ENCODE peak calls at places on chromosomes 5 and 9, in five cellular contexts. C is left ventricle myocardium inferior, U is fibroblast of mammary gland, E is epithelial cell of proximal tubule, X is mesothelial cell of epicardium. G is an unnamed sample.

GRCh38 chr9:80866121-80866520 is 823.2 kb downstream of the TLE1 start:
- DNase-seq in E (no peak), U (peak; percentile 3), X (no peak), C (no peak), G (no peak)

GRCh38 chr5:523658-524441 is 399 bp downstream of the SLC9A3 start:
- DNase-seq in E (no peak), C (no peak), X (no peak), U (no peak), G (no peak)

GRCh38 chr5:142906863-142907671 is 136.9 kb downstream of the ARHGAP26 start:
- DNase-seq in C (peak; percentile 57), E (no peak), X (no peak), U (peak; percentile 90), G (no peak)

GRCh38 chr5:69217154-69217731 is 17.4 kb upstream of the CDK7 start:
- DNase-seq in C (peak; percentile 99), U (no peak), E (no peak), X (peak; percentile 92), G (no peak)

GRCh38 chr5:57176350-57176857 is 2.5 kb downstream of the GPBP1 start:
- DNase-seq in U (peak; percentile 83), E (no peak), X (no peak), C (no peak), G (no peak)

GRCh38 chr5:139651863-139652787 is 4.0 kb downstream of the CXXC5 start:
- DNase-seq in U (peak; percentile 96), X (no peak), C (peak; percentile 84), E (peak; percentile 95), G (peak; percentile 92)

GRCh38 chr9:2465921-2466460 is 155.6 kb upstream of the VLDLR start:
- DNase-seq in C (no peak), X (no peak), U (peak; percentile 49), E (peak; percentile 82), G (no peak)

GRCh38 chr9:121216406-121216805 is 14.7 kb upstream of the RAB14 start:
- DNase-seq in E (no peak), X (no peak), C (no peak), U (no peak), G (no peak)

GRCh38 chr9:4137234-4137633 is 162.6 kb downstream of the GLIS3 start:
- DNase-seq in U (peak; percentile 97), E (peak; percentile 99), C (no peak), X (no peak), G (no peak)

GRCh38 chr5:104540448-104540847 is 977.9 kb upstream of the NUDT12 start:
- DNase-seq in C (no peak), U (peak; percentile 18), X (no peak), E (peak; percentile 26), G (no peak)

GRCh38 chr5:64690417-64691151 is at the start of gene SHISAL2B:
- DNase-seq in X (peak; percentile 20), C (no peak), U (peak; percentile 6), E (no peak), G (no peak)

GRCh38 chr5:62937661-62938558 is 359.3 kb downstream of the LRRC70 start:
- DNase-seq in X (no peak), U (peak; percentile 4), E (peak; percentile 87), C (no peak), G (no peak)

GRCh38 chr5:157998021-157998504 is 139.1 kb upstream of the CLINT1 start:
- DNase-seq in C (no peak), U (peak; percentile 83), E (no peak), X (no peak), G (no peak)

GRCh38 chr9:110089681-110090370 is 118.1 kb downstream of the C9orf152 start:
- DNase-seq in C (no peak), E (no peak), U (no peak), X (no peak), G (no peak)

GRCh38 chr5:176810084-176810597 is at the start of gene UNC5A:
- DNase-seq in E (no peak), C (peak; percentile 24), U (peak; percentile 21), X (peak; percentile 59), G (no peak)

GRCh38 chr5:138455191-138455930 is 9.9 kb upstream of the EGR1 start:
- DNase-seq in C (no peak), X (no peak), U (no peak), E (no peak), G (no peak)

GRCh38 chr5:17248999-17249634 is 31.7 kb downstream of the BASP1 start:
- DNase-seq in X (no peak), C (no peak), U (peak; percentile 98), E (peak; percentile 94), G (no peak)

GRCh38 chr5:125232779-125233230 is 486.4 kb upstream of the ZNF608 start:
- DNase-seq in X (no peak), E (no peak), C (no peak), U (peak; percentile 98), G (no peak)

GRCh38 chr9:76001494-76001893 is 111.0 kb downstream of the PCSK5 start:
- DNase-seq in X (no peak), C (no peak), E (no peak), U (no peak), G (no peak)

GRCh38 chr5:76714771-76715483 is 999 bp upstream of the F2R start:
- DNase-seq in C (peak; percentile 30), X (no peak), E (no peak), U (no peak), G (no peak)

GRCh38 chr5:76715484-76715733 is 517 bp upstream of the F2R start:
- DNase-seq in E (no peak), C (no peak), X (no peak), U (no peak), G (no peak)

GRCh38 chr5:76716456-76717157 is 681 bp downstream of the F2R start:
- DNase-seq in E (no peak), X (peak; percentile 25), U (no peak), C (peak; percentile 29), G (no peak)

GRCh38 chr5:76717222-76718083 is 1.5 kb downstream of the F2R start:
- DNase-seq in C (no peak), U (no peak), X (no peak), E (no peak), G (no peak)

DNA sequence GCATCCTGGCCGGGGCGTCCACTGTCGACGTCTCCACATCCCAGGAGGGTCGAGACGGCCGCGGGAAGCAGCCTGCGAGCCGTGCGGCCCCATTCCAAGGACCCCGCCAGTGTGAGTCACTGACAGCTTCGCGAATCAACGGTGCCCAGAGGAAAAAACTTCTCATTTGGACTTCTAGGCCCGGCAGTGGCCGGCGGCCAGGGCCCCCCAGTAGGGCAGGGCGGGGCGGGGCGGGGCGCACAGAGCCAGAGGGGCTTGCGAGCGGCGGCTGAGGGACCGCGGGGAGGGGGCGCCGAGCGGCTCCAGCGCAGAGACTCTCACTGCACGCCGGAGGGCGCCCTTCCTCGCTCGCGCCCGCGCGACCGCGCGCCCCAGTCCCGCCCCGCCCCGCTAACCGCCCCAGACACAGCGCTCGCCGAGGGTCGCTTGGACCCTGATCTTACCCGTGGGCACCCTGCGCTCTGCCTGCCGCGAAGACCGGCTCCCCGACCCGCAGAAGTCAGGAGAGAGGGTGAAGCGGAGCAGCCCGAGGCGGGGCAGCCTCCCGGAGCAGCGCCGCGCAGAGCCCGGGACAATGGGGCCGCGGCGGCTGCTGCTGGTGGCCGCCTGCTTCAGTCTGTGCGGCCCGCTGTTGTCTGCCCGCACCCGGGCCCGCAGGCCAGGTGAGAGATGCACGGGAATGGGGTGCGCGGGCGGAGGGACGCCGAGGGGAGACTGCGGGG is at the start of gene F2R:
- DNase-seq in C (peak; percentile 73), X (peak; percentile 57), U (peak; percentile 71), E (no peak), G (peak; percentile 85)
- TF ChIP-seq CTCF in C (peak; percentile 69), X (no peak), U (peak; percentile 30), E (peak; percentile 38), G (peak; percentile 37)

GRCh38 chr9:116910201-116910600 is 223.1 kb downstream of the TRIM32 start:
- DNase-seq in U (no peak), X (no peak), E (no peak), C (no peak), G (no peak)
- TF ChIP-seq CTCF in U (no peak), X (no peak), E (peak; percentile 34), C (no peak), G (no peak)

GRCh38 chr5:132756542-132756941 is 9.3 kb downstream of the CCNI2 start:
- DNase-seq in U (no peak), X (no peak), C (no peak), E (no peak), G (no peak)

GRCh38 chr5:132752581-132753125 is 5.4 kb downstream of the CCNI2 start:
- DNase-seq in U (no peak), X (no peak), E (no peak), C (no peak), G (no peak)

GRCh38 chr5:132753135-132753987 is 6.1 kb downstream of the CCNI2 start:
- DNase-seq in U (no peak), E (no peak), X (no peak), C (no peak), G (no peak)

GRCh38 chr5:132754111-132754510 is 6.9 kb downstream of the CCNI2 start:
- DNase-seq in E (no peak), C (no peak), U (no peak), X (no peak), G (no peak)

DNA sequence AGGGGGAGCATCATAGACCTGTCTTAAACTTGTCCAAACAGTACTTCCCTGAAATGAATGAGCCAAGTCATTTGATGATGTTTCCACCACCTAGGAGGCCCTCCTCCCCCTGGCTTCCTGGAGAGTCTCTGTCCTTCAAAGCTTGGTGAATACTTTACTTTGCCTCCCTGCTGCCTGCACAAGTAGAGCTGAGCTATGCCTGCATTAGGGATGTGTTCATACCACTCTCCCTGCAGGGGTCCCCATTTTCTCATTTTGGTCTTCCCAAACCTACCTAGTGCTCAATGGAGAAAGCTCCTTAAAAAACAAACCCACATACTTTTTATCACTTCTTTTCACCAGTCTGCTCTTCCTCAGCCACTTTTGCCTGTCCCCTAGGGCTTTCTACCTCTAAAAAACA is 7.7 kb downstream of the CCNI2 start:
- DNase-seq in X (no peak), U (peak; percentile 37), E (no peak), C (no peak), G (no peak)
- TF ChIP-seq CTCF in X (no peak), U (peak; percentile 28), E (peak; percentile 44), C (peak; percentile 38), G (no peak)

GRCh38 chr9:136807281-136808074 is at the start of gene RABL6:
- DNase-seq in U (peak; percentile 58), X (no peak), E (no peak), C (peak; percentile 81), G (peak; percentile 86)
- TF ChIP-seq CTCF in U (no peak), X (no peak), E (no peak), C (no peak), G (no peak)

GRCh38 chr5:151051931-151052608 is 28.8 kb downstream of the TNIP1 start:
- DNase-seq in C (no peak), E (no peak), X (no peak), U (no peak), G (no peak)
- TF ChIP-seq CTCF in C (no peak), E (no peak), X (peak; percentile 23), U (no peak), G (peak; percentile 5)

DNA sequence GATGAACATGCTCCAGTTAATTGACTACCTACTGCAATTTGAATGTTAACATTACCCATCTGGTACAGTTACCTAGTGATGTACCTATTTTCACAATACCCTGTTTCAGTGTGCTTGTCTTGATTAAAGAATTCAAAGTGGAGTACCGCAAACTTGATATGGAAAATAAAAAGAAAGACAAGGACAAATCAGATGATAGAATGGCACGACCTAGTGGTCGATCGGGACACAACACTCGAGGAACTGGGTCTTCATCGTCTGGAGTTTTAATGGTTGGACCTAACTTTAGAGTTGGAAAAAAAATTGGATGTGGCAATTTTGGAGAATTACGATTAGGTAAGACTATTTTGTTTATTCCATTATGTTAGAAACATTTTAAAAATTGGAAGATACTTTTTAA is 33.5 kb downstream of the CSNK1G3 start:
- DNase-seq in C (no peak), U (peak; percentile 54), E (no peak), X (no peak), G (no peak)
- TF ChIP-seq CTCF in C (peak; percentile 47), U (peak; percentile 55), E (peak; percentile 64), X (peak; percentile 37), G (no peak)